ENCODE peak calls at places on chromosomes 3 and 15, in six cellular contexts. J is choroid plexus epithelial cell; N is activated CD8-positive, alpha-beta memory T cell treated with anti-CD3 and anti-CD28 coated beads, Interleukin-2, amount 10 ng/mL, durations not matched to agents 7 days and 5 days; W is ascending aorta; F is mesendoderm; M is psoas muscle. E is an unnamed sample.

GRCh38 chr15:55485273-55485672 is 22.8 kb downstream of the DNAAF4 start:
- DNase-seq in N (no peak), F (no peak), W (no peak), J (no peak), M (no peak), E (no peak)

GRCh38 chr15:38263996-38264395 is 11.4 kb downstream of the SPRED1 start:
- DNase-seq in J (peak; percentile 61), N (no peak), F (no peak), W (no peak), M (no peak), E (no peak)

GRCh38 chr15:60672400-60672799 is 193.5 kb upstream of the ICE2 start:
- DNase-seq in F (no peak), J (peak; percentile 20), W (no peak), N (no peak), M (no peak), E (no peak)

GRCh38 chr15:64452988-64453688 is 7.2 kb upstream of the ZNF609 start:
- DNase-seq in J (no peak), M (no peak), N (no peak), F (no peak), W (no peak), E (peak; percentile 51)

GRCh38 chr3:36777424-36778218 is 13.3 kb upstream of the DCLK3 start:
- DNase-seq in J (no peak), F (no peak), M (no peak), N (no peak), W (no peak), E (no peak)

GRCh38 chr15:62607643-62608042 is 434.9 kb upstream of the TPM1 start:
- DNase-seq in W (no peak), J (peak; percentile 47), F (no peak), N (no peak), M (no peak), E (peak; percentile 23)

GRCh38 chr15:90902996-90903732 is at the start of gene MAN2A2:
- DNase-seq in N (peak; percentile 82), W (no peak), F (peak; percentile 74), J (peak; percentile 20), M (peak; percentile 71), E (peak; percentile 33)

GRCh38 chr3:44648564-44649229 is at the start of gene ZNF35:
- DNase-seq in F (peak; percentile 94), M (peak; percentile 78), W (no peak), J (peak; percentile 93), N (peak; percentile 65), E (peak; percentile 92)

GRCh38 chr3:184532940-184533732 is 28.4 kb upstream of the EPHB3 start:
- DNase-seq in F (no peak), W (no peak), N (peak; percentile 28), J (no peak), M (no peak), E (no peak)

GRCh38 chr3:159674583-159674982 is 314.1 kb upstream of the IL12A start:
- DNase-seq in W (no peak), F (no peak), M (no peak), J (no peak), N (no peak), E (no peak)

GRCh38 chr15:86942285-86942684 is 862.6 kb downstream of the AGBL1 start:
- DNase-seq in W (no peak), J (no peak), F (no peak), N (no peak), M (no peak), E (no peak)

GRCh38 chr3:183688869-183689268 is 8.7 kb upstream of the YEATS2 start:
- DNase-seq in W (no peak), F (no peak), M (no peak), J (peak; percentile 34), N (no peak), E (peak; percentile 20)

GRCh38 chr15:64070965-64071851 is 22.4 kb downstream of the CIAO2A start:
- DNase-seq in J (peak; percentile 95), F (no peak), N (no peak), W (peak; percentile 27), M (peak; percentile 61), E (peak; percentile 90)

GRCh38 chr3:156456771-156457224 is 98.1 kb downstream of the SSR3 start:
- DNase-seq in N (no peak), W (no peak), J (peak; percentile 44), M (no peak), F (peak; percentile 85), E (no peak)

GRCh38 chr3:46705751-46706572 is 4.8 kb downstream of the TMIE start:
- DNase-seq in N (no peak), M (no peak), J (peak; percentile 35), F (peak; percentile 87), W (no peak), E (peak; percentile 58)

GRCh38 chr3:43773273-43774104 is 82.8 kb downstream of the ABHD5 start:
- DNase-seq in W (no peak), M (peak; percentile 35), J (peak; percentile 20), N (no peak), F (peak; percentile 85), E (no peak)

GRCh38 chr15:39595621-39596221 is 14.8 kb downstream of the THBS1 start:
- DNase-seq in N (no peak), F (no peak), J (no peak), W (no peak), M (no peak), E (peak; percentile 54)

GRCh38 chr15:45265506-45265905 is 13.5 kb downstream of the SLC28A2 start:
- DNase-seq in F (no peak), M (no peak), J (no peak), W (no peak), N (no peak), E (no peak)

GRCh38 chr3:42780398-42780797 is 7.3 kb upstream of the CCDC13 start:
- DNase-seq in F (no peak), M (no peak), W (no peak), N (no peak), J (no peak), E (no peak)

GRCh38 chr15:70297465-70298152 is 199.9 kb upstream of the TLE3 start:
- DNase-seq in J (no peak), F (no peak), M (no peak), W (no peak), N (no peak), E (no peak)

E was measured in fibroblast of pulmonary artery.